ENCODE peak calls at places on chromosomes 5 and 9, in four cellular contexts. H, Q, L and M are unnamed samples.

GRCh38 chr5:164799391-164799790 is 1294.0 kb downstream of the MAT2B start:
- DNase-seq in H (no peak), Q (no peak), L (no peak), M (no peak)

GRCh38 chr9:1712861-1713260 is 302.3 kb upstream of the SMARCA2 start:
- DNase-seq in H (no peak), Q (no peak), L (no peak), M (no peak)

GRCh38 chr5:150436141-150436680 is 13.3 kb downstream of the RPS14 start:
- DNase-seq in H (peak; percentile 91), Q (peak; percentile 82), L (peak; percentile 89), M (peak; percentile 86)

GRCh38 chr9:33125871-33126822 is 41.0 kb downstream of the B4GALT1 start:
- DNase-seq in H (no peak), Q (no peak), L (no peak), M (no peak)

GRCh38 chr9:83477120-83477519 is 61.1 kb downstream of the FRMD3 start:
- DNase-seq in H (no peak), Q (no peak), L (no peak), M (no peak)

GRCh38 chr5:138536665-138537315 is 6.2 kb downstream of the ETF1 start:
- DNase-seq in H (no peak), Q (no peak), L (no peak), M (no peak)

GRCh38 chr9:124818431-124819281 is 34.6 kb upstream of the WDR38 start:
- DNase-seq in H (no peak), Q (peak; percentile 76), L (no peak), M (no peak)

GRCh38 chr5:107196500-107196899 is 474.2 kb downstream of the EFNA5 start:
- DNase-seq in H (no peak), Q (no peak), L (no peak), M (no peak)

GRCh38 chr9:12785251-12785880 is 10.5 kb downstream of the LURAP1L start:
- DNase-seq in H (peak; percentile 63), Q (no peak), L (no peak), M (no peak)

GRCh38 chr5:123508441-123508840 is 3.5 kb upstream of the CSNK1G3 start:
- DNase-seq in H (no peak), Q (no peak), L (no peak), M (no peak)

GRCh38 chr9:126394802-126395201 is 68.2 kb downstream of the MVB12B start:
- DNase-seq in H (no peak), Q (peak; percentile 61), L (no peak), M (no peak)

GRCh38 chr9:126395439-126396212 is 69.0 kb downstream of the MVB12B start:
- DNase-seq in H (no peak), Q (peak; percentile 61), L (no peak), M (no peak)

GRCh38 chr9:126399251-126399650 is 72.6 kb downstream of the MVB12B start:
- DNase-seq in H (no peak), Q (no peak), L (no peak), M (no peak)

GRCh38 chr9:126398403-126399058 is 71.9 kb downstream of the MVB12B start:
- DNase-seq in H (peak; percentile 86), Q (peak; percentile 70), L (peak; percentile 80), M (peak; percentile 87)

GRCh38 chr9:126397056-126397455 is 70.4 kb downstream of the MVB12B start:
- DNase-seq in H (no peak), Q (no peak), L (peak; percentile 76), M (peak; percentile 46)
- TF ChIP-seq CTCF in H (no peak), Q (no peak), L (no peak), M (no peak)

DNA sequence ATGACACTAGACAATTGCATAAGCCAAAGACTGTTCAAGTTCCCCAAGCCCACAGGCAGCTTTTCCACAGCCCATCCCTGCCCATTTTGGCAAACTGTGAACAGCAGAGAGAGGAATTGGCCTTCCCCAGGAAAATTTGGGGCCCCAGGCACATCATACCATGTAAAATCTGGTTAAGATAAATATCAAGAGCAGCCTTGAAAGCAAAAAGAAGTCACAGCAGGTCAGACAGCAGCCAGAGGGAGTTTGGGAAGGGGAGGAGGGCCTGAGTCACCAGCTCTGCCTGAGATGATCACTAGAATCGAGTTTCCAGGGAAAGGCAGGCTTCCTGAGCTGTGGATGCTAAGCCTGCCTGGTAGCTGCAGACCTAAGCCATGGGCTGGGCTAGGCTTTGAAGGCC is 179.2 kb downstream of the RFK start:
- DNase-seq in H (no peak), Q (no peak), L (no peak), M (no peak)
- TF ChIP-seq CTCF in H (no peak), Q (no peak), L (no peak), M (no peak)

GRCh38 chr9:135787776-135788575 is 86.0 kb downstream of the KCNT1 start:
- DNase-seq in H (no peak), Q (no peak), L (peak; percentile 38), M (no peak)
- TF ChIP-seq CTCF in H (no peak), Q (no peak), L (no peak), M (no peak)

GRCh38 chr5:6632324-6632930 is 417 bp downstream of the NSUN2 start:
- DNase-seq in H (peak; percentile 33), Q (peak; percentile 23), L (no peak), M (no peak)
- TF ChIP-seq CTCF in H (no peak), Q (no peak), L (no peak), M (no peak)

DNA sequence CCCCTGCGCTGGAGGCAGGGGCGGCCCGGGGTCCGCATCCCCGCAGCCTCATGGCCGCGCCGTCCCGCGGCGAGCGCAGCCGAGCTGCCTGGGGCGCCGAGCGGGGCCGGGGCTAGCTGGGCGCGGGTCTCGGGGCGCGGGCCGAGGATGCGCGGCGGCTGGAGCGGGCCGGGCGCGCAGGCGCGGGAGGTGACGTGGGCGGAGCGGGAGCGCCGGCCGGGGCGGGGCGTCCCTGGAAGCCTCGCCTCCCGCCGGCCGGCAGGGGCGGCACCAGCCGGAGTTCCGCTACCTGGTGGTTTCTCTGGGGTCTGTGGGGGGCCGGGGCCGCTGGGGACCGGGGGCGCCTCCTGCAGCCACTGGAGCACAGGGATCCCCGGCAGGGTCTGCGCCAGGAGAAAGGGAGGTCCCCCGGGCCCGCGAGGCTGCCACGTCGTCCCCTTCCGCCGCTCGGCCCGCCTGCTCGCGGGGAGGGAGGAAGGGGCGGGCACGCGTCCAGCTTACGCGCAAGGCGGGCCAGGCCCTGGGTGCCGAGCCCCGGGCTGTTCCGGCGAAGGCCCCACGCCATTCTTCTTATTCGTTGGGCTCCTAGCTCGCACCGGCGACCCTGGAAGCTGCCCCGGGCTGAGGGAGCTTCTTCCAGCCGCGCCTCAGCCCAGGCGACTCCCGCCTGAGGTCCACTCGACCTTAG is at the start of gene LPCAT1:
- DNase-seq in H (peak; percentile 78), Q (peak; percentile 42), L (peak; percentile 94), M (peak; percentile 94)
- TF ChIP-seq CTCF in H (no peak), Q (peak; percentile 50), L (no peak), M (no peak)

DNA sequence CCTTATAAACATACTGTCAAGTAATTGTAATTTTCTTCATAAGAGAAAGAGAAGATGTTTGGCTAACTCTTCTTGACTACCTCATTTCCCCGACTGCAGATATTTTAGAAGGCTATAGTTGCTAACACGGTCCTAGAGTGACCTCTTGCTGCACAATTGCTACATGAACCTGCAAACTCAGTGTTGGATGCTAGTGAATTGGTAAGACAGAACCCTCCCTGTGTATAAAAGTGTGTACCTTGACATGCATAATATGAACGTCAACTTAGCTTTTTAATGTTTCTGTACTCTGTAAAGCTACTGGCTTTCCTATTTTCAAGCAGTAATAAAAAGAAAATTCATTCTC is 46.7 kb upstream of the CER1 start:
- DNase-seq in H (no peak), Q (no peak), L (no peak), M (no peak)
- TF ChIP-seq CTCF in H (no peak), Q (no peak), L (peak; percentile 47), M (peak; percentile 15)

GRCh38 chr5:154330097-154330667 is 115.6 kb upstream of the SAP30L start:
- DNase-seq in H (no peak), Q (no peak), L (no peak), M (no peak)

GRCh38 chr5:154331924-154332323 is 113.9 kb upstream of the SAP30L start:
- DNase-seq in H (no peak), Q (no peak), L (no peak), M (no peak)

GRCh38 chr5:154331267-154331666 is 114.5 kb upstream of the SAP30L start:
- DNase-seq in H (no peak), Q (no peak), L (no peak), M (no peak)

GRCh38 chr5:154334406-154335041 is 111.3 kb upstream of the SAP30L start:
- DNase-seq in H (no peak), Q (no peak), L (no peak), M (no peak)

GRCh38 chr5:154333016-154333415 is 112.8 kb upstream of the SAP30L start:
- DNase-seq in H (no peak), Q (no peak), L (no peak), M (no peak)
- TF ChIP-seq CTCF in H (no peak), Q (no peak), L (peak; percentile 37), M (no peak)